ENCODE peak calls at places on chromosomes 3 and 15, in eight cellular contexts. F, G, O, E, Z, U, I and V are unnamed samples.

GRCh38 chr3:74631341-74631740 is 16.9 kb upstream of the CNTN3 start:
- DNase-seq in F (no peak), G (no peak), O (no peak), E (no peak), Z (no peak), U (no peak), I (no peak), V (no peak)

GRCh38 chr3:190424478-190425439 is 24.9 kb downstream of the TMEM207 start:
- DNase-seq in F (peak), G (peak), O (peak), E (peak), Z (peak), U (no peak), I (peak), V (peak)

GRCh38 chr15:90579213-90579612 is 49.5 kb downstream of the CRTC3 start:
- DNase-seq in F (no peak), G (no peak), O (no peak), E (no peak), Z (no peak), U (no peak), I (no peak), V (no peak)

GRCh38 chr3:135125171-135125801 is 330.2 kb downstream of the EPHB1 start:
- DNase-seq in F (no peak), G (no peak), O (peak), E (no peak), Z (peak), U (no peak), I (peak), V (no peak)

GRCh38 chr15:101042320-101042719 is 123.2 kb downstream of the LRRK1 start:
- DNase-seq in F (no peak), G (no peak), O (no peak), E (no peak), Z (no peak), U (no peak), I (no peak), V (no peak)

GRCh38 chr15:99105516-99106341 is 849 bp downstream of the SYNM start:
- DNase-seq in F (peak), G (peak), O (peak), E (peak), Z (peak), U (no peak), I (peak), V (peak)

GRCh38 chr15:96075895-96076294 is 254.6 kb upstream of the NR2F2 start:
- DNase-seq in F (no peak), G (no peak), O (no peak), E (no peak), Z (no peak), U (no peak), I (no peak), V (no peak)

GRCh38 chr3:87318609-87319008 is 42.2 kb upstream of the POU1F1 start:
- DNase-seq in F (no peak), G (no peak), O (no peak), E (no peak), Z (no peak), U (no peak), I (no peak), V (no peak)

GRCh38 chr15:78000089-78000926 is 77.2 kb downstream of the TBC1D2B start:
- DNase-seq in F (peak), G (peak), O (peak), E (peak), Z (peak), U (no peak), I (peak), V (peak)

GRCh38 chr15:101037090-101037830 is 118.1 kb downstream of the LRRK1 start:
- DNase-seq in F (no peak), G (no peak), O (no peak), E (no peak), Z (no peak), U (no peak), I (no peak), V (peak)

GRCh38 chr15:60399931-60400330 is 2.1 kb upstream of the ANXA2 start:
- DNase-seq in F (no peak), G (no peak), O (no peak), E (no peak), Z (no peak), U (no peak), I (no peak), V (no peak)

GRCh38 chr15:85374831-85375230 is 5.6 kb upstream of the AKAP13 start:
- DNase-seq in F (no peak), G (no peak), O (no peak), E (no peak), Z (no peak), U (no peak), I (no peak), V (no peak)

GRCh38 chr3:114466251-114466650 is 172.4 kb downstream of the TIGIT start:
- DNase-seq in F (no peak), G (no peak), O (no peak), E (no peak), Z (no peak), U (no peak), I (no peak), V (no peak)

GRCh38 chr3:198032445-198032936 is 72.5 kb downstream of the LMLN start:
- DNase-seq in F (no peak), G (peak), O (no peak), E (no peak), Z (no peak), U (no peak), I (no peak), V (no peak)

GRCh38 chr15:56788359-56788758 is 55.0 kb upstream of the ZNF280D start:
- DNase-seq in F (no peak), G (no peak), O (no peak), E (no peak), Z (no peak), U (no peak), I (no peak), V (no peak)

GRCh38 chr3:172292422-172292821 is 155.8 kb downstream of the GHSR start:
- DNase-seq in F (no peak), G (no peak), O (no peak), E (no peak), Z (no peak), U (no peak), I (no peak), V (no peak)

GRCh38 chr3:59451041-59451763 is 401.4 kb upstream of the CFAP20DC start:
- DNase-seq in F (no peak), G (no peak), O (no peak), E (no peak), Z (peak), U (no peak), I (peak), V (no peak)

GRCh38 chr3:30501526-30501925 is 104.9 kb upstream of the TGFBR2 start:
- DNase-seq in F (no peak), G (no peak), O (no peak), E (no peak), Z (no peak), U (no peak), I (no peak), V (no peak)

GRCh38 chr3:148500791-148501360 is 196.8 kb upstream of the AGTR1 start:
- DNase-seq in F (no peak), G (no peak), O (no peak), E (no peak), Z (no peak), U (no peak), I (no peak), V (no peak)
- TF ChIP-seq CTCF in F (no peak), G (no peak), O (no peak), E (no peak), Z (no peak), U (no peak), I (no peak), V (no peak)

DNA sequence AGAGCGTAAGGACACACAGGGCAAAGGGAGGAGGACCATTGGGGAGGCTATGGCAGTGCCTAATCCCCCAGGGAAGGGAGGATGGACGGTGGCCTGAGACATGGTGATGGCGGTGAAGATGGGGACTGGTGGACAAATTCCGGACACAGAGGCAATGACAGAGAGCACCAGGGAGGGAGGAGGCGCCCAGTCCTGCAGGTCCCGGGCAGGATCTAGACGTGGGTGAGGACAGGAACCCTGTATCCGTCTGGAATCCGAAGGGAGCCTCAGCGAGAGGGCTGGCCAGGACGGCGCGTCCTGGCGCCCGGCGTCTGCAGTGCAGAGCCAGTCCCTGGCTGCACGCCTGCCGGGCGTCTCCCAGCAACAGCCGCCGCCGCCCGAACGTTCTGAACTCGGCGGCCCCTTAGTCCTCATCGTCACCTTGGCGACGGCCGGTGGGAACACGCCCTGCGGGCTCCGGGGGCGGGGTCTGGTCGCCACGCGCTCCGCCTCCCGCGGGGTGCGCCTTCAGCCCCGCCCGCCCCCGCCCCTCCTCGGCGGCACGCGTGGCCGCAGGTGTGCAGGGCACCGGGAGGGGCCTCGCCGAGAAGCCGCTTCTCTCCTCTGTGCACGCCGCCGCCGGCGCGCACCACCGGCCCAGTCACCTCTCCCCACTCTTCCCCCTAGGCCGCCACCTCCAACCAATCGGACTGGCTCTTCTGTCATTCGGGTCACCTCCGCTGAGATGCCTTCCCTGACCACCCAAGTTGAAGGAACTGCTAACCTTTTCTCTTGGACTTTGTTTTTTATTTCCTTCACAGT is 11.6 kb downstream of the XIRP1 start:
- DNase-seq in F (peak), G (peak), O (peak), E (peak), Z (peak), U (peak), I (peak), V (peak)
- TF ChIP-seq CTCF in F (peak), G (peak), O (no peak), E (peak), Z (no peak), U (peak), I (no peak), V (no peak)

GRCh38 chr3:146559388-146559787 is 15.0 kb upstream of the PLSCR1 start:
- DNase-seq in F (no peak), G (no peak), O (no peak), E (no peak), Z (no peak), U (no peak), I (no peak), V (no peak)

GRCh38 chr3:146560678-146561077 is 16.3 kb upstream of the PLSCR1 start:
- DNase-seq in F (no peak), G (no peak), O (no peak), E (no peak), Z (no peak), U (no peak), I (no peak), V (no peak)

GRCh38 chr3:146561463-146561862 is 17.1 kb upstream of the PLSCR1 start:
- DNase-seq in F (no peak), G (no peak), O (no peak), E (no peak), Z (no peak), U (no peak), I (no peak), V (no peak)

GRCh38 chr3:146557745-146558144 is 13.3 kb upstream of the PLSCR1 start:
- DNase-seq in F (no peak), G (no peak), O (no peak), E (no peak), Z (no peak), U (no peak), I (no peak), V (no peak)

DNA sequence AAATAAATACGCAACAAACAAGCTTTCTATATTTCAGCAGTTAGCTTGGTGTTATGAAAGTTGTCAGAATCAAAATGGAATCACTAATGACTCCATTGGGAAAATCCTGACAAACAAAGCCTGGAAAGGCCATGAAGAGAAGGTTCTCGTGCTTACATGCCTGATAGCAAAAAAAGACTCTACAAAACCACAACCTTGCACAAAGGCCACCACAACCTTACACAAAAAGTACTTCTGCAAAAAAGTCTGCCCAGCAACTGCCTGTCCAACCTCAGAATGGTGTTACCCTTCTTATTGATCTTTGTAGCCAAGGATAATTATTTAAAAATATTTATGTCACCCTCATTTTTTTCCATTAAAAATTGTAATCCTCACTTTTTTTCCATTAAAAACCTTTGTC is 14.4 kb upstream of the PLSCR1 start:
- DNase-seq in F (no peak), G (no peak), O (no peak), E (no peak), Z (no peak), U (no peak), I (no peak), V (no peak)
- TF ChIP-seq CTCF in F (no peak), G (no peak), O (no peak), E (no peak), Z (no peak), U (no peak), I (no peak), V (no peak)

GRCh38 chr3:179347383-179348194 is at the start of gene MFN1:
- DNase-seq in F (peak), G (peak), O (peak), E (peak), Z (peak), U (peak), I (peak), V (peak)
- TF ChIP-seq CTCF in F (no peak), G (no peak), O (no peak), E (no peak), Z (no peak), U (no peak), I (no peak), V (no peak)

GRCh38 chr3:187721055-187721454 is 18.7 kb upstream of the RTP2 start:
- DNase-seq in F (no peak), G (no peak), O (no peak), E (no peak), Z (no peak), U (no peak), I (no peak), V (no peak)

GRCh38 chr3:187720337-187720670 is 17.9 kb upstream of the RTP2 start:
- DNase-seq in F (no peak), G (no peak), O (no peak), E (no peak), Z (no peak), U (no peak), I (no peak), V (no peak)

GRCh38 chr3:187725218-187725617 is 20.1 kb downstream of the BCL6 start:
- DNase-seq in F (no peak), G (no peak), O (no peak), E (no peak), Z (no peak), U (no peak), I (no peak), V (no peak)

GRCh38 chr3:187719628-187720336 is 17.4 kb upstream of the RTP2 start:
- DNase-seq in F (peak), G (no peak), O (no peak), E (peak), Z (no peak), U (no peak), I (no peak), V (no peak)

GRCh38 chr3:187722206-187722612 is 19.9 kb upstream of the RTP2 start:
- DNase-seq in F (no peak), G (no peak), O (no peak), E (no peak), Z (no peak), U (no peak), I (no peak), V (no peak)
- TF ChIP-seq CTCF in F (no peak), G (peak), O (peak), E (peak), Z (no peak), U (no peak), I (no peak), V (peak)

GRCh38 chr3:27244374-27244773 is 124.8 kb downstream of the NEK10 start:
- DNase-seq in F (no peak), G (no peak), O (no peak), E (no peak), Z (no peak), U (no peak), I (no peak), V (no peak)
- TF ChIP-seq CTCF in F (no peak), G (no peak), O (no peak), E (no peak), Z (peak), U (no peak), I (no peak), V (no peak)

GRCh38 chr15:58686286-58686685 is 63.2 kb downstream of the ADAM10 start:
- DNase-seq in F (no peak), G (no peak), O (no peak), E (no peak), Z (no peak), U (no peak), I (no peak), V (no peak)

GRCh38 chr15:58684751-58685150 is 64.8 kb downstream of the ADAM10 start:
- DNase-seq in F (no peak), G (no peak), O (no peak), E (no peak), Z (no peak), U (no peak), I (no peak), V (no peak)

GRCh38 chr15:58694641-58695398 is 54.7 kb downstream of the ADAM10 start:
- DNase-seq in F (no peak), G (no peak), O (no peak), E (no peak), Z (no peak), U (no peak), I (no peak), V (no peak)

DNA sequence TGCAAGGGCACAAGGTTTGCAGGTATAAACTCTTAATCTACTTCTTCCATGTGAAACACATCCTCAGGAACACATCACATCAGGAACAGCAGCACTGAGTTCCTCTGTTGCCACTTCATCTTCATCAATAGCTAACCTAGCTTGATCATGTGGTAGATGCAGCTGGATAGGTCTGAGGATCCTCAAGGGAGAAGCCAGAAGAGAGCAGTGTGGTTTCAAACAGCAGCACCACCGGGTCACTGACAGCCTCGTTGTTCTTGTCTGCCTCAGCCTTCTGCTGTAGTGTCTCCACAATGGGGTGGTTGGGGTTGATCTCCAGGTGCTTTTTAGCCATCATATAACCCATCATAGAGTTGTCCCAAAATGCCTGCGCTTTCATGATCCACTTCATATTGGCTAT is 58.8 kb downstream of the ADAM10 start:
- DNase-seq in F (no peak), G (no peak), O (no peak), E (no peak), Z (peak), U (no peak), I (no peak), V (no peak)
- TF ChIP-seq CTCF in F (no peak), G (no peak), O (no peak), E (no peak), Z (no peak), U (no peak), I (no peak), V (no peak)